ENCODE peak calls at places on chromosomes 2 and 18, in eight cellular contexts. V is esophagus squamous epithelium; J is MV-4-11; F is heart left ventricle; Y is HuH-7; D is germinal center; X is CD4-positive, alpha-beta T cell; N is mucosa of descending colon. I is an unnamed sample.

GRCh38 chr2:101883860-101884259 is 107.9 kb upstream of the IL1R2 start:
- DNase-seq in V (no peak), J (peak), F (no peak), Y (peak), D (peak), X (no peak), N (peak), I (peak)

GRCh38 chr2:172429351-172429968 is 2.1 kb downstream of the ITGA6 start:
- DNase-seq in V (no peak), J (no peak), F (no peak), Y (peak), D (no peak), X (no peak), N (peak), I (no peak)

GRCh38 chr2:211329421-211329820 is 773.0 kb downstream of the CPS1 start:
- DNase-seq in V (no peak), J (no peak), F (no peak), Y (no peak), D (no peak), X (no peak), N (no peak), I (no peak)

GRCh38 chr2:222290691-222291484 is 7.9 kb downstream of the PAX3 start:
- DNase-seq in V (no peak), J (no peak), F (no peak), Y (no peak), D (no peak), X (no peak), N (no peak), I (no peak)

GRCh38 chr18:1995041-1995612 is 576.2 kb downstream of the METTL4 start:
- DNase-seq in V (no peak), J (no peak), F (no peak), Y (no peak), D (no peak), X (no peak), N (no peak), I (no peak)

GRCh38 chr2:120528051-120528692 is 182.2 kb downstream of the INHBB start:
- DNase-seq in V (no peak), J (no peak), F (no peak), Y (no peak), D (no peak), X (no peak), N (no peak), I (no peak)

GRCh38 chr18:28650860-28651259 is 473.9 kb upstream of the CDH2 start:
- DNase-seq in V (no peak), J (no peak), F (no peak), Y (no peak), D (no peak), X (no peak), N (no peak), I (no peak)

GRCh38 chr2:216023055-216023648 is 9.8 kb upstream of the MREG start:
- DNase-seq in V (no peak), J (peak), F (no peak), Y (peak), D (peak), X (no peak), N (peak), I (peak)

GRCh38 chr18:58453913-58454317 is 175.0 kb downstream of the ALPK2 start:
- DNase-seq in V (no peak), J (no peak), F (no peak), Y (no peak), D (no peak), X (no peak), N (no peak), I (no peak)

GRCh38 chr2:23939054-23939436 is 1.2 kb upstream of the UBXN2A start:
- DNase-seq in V (no peak), J (no peak), F (no peak), Y (no peak), D (no peak), X (no peak), N (no peak), I (no peak)

GRCh38 chr2:85053802-85054201 is 79.4 kb upstream of the TCF7L1 start:
- DNase-seq in V (no peak), J (peak), F (no peak), Y (no peak), D (no peak), X (no peak), N (peak), I (no peak)

GRCh38 chr2:162007447-162008040 is 66.5 kb downstream of the DPP4 start:
- DNase-seq in V (no peak), J (no peak), F (no peak), Y (no peak), D (no peak), X (no peak), N (no peak), I (peak)

GRCh38 chr18:57352271-57352701 is at the start of gene ST8SIA3:
- DNase-seq in V (no peak), J (no peak), F (no peak), Y (no peak), D (no peak), X (no peak), N (no peak), I (no peak)

GRCh38 chr18:72995558-72995957 is 127.8 kb upstream of the NETO1 start:
- DNase-seq in V (no peak), J (no peak), F (no peak), Y (no peak), D (no peak), X (no peak), N (no peak), I (no peak)

GRCh38 chr2:46325178-46325928 is 28.1 kb downstream of the EPAS1 start:
- DNase-seq in V (no peak), J (no peak), F (no peak), Y (no peak), D (no peak), X (no peak), N (no peak), I (peak)

GRCh38 chr2:41026613-41027012 is 574.7 kb upstream of the SLC8A1 start:
- DNase-seq in V (no peak), J (no peak), F (no peak), Y (no peak), D (no peak), X (no peak), N (no peak), I (no peak)

GRCh38 chr2:95024306-95024880 is 1.1 kb upstream of the MAL start:
- DNase-seq in V (no peak), J (no peak), F (no peak), Y (no peak), D (no peak), X (no peak), N (no peak), I (no peak)

GRCh38 chr2:197929008-197929885 is 124.9 kb downstream of the PLCL1 start:
- DNase-seq in V (no peak), J (no peak), F (peak), Y (no peak), D (no peak), X (no peak), N (no peak), I (peak)

GRCh38 chr18:68449292-68449691 is 265.6 kb downstream of the TMX3 start:
- DNase-seq in V (no peak), J (no peak), F (no peak), Y (no peak), D (no peak), X (no peak), N (no peak), I (no peak)

GRCh38 chr2:26175716-26176615 is 3.1 kb downstream of the GAREM2 start:
- DNase-seq in V (no peak), J (no peak), F (no peak), Y (no peak), D (no peak), X (no peak), N (no peak), I (no peak)

GRCh38 chr2:112021781-112022231 is 33.3 kb upstream of the TMEM87B start:
- DNase-seq in V (no peak), J (no peak), F (no peak), Y (no peak), D (no peak), X (no peak), N (no peak), I (peak)

GRCh38 chr18:46462523-46462922 is 194.5 kb downstream of the LOXHD1 start:
- DNase-seq in V (no peak), J (no peak), F (no peak), Y (no peak), D (no peak), X (no peak), N (no peak), I (no peak)

GRCh38 chr2:199603748-199604291 is 146.1 kb upstream of the SATB2 start:
- DNase-seq in V (no peak), J (no peak), F (no peak), Y (no peak), D (no peak), X (no peak), N (no peak), I (no peak)

GRCh38 chr2:175282300-175282699 is 100.8 kb upstream of the ATP5MC3 start:
- DNase-seq in V (no peak), J (peak), F (no peak), Y (peak), D (peak), X (no peak), N (no peak), I (peak)

GRCh38 chr2:14401838-14402237 is 230.7 kb upstream of the LRATD1 start:
- DNase-seq in V (no peak), J (no peak), F (no peak), Y (no peak), D (no peak), X (no peak), N (no peak), I (no peak)

GRCh38 chr2:118179445-118179844 is 91.2 kb downstream of the INSIG2 start:
- DNase-seq in V (no peak), J (no peak), F (no peak), Y (no peak), D (no peak), X (no peak), N (no peak), I (no peak)

GRCh38 chr2:11872247-11872947 is 126.0 kb downstream of the LPIN1 start:
- DNase-seq in V (no peak), J (peak), F (no peak), Y (no peak), D (no peak), X (no peak), N (no peak), I (no peak)

GRCh38 chr2:156586621-156587020 is 150.4 kb downstream of the GPD2 start:
- DNase-seq in V (no peak), J (no peak), F (no peak), Y (no peak), D (no peak), X (no peak), N (no peak), I (no peak)

GRCh38 chr2:82837588-82838304 is 1621.3 kb downstream of the SUCLG1 start:
- DNase-seq in V (no peak), J (peak), F (no peak), Y (no peak), D (no peak), X (no peak), N (no peak), I (peak)

GRCh38 chr2:237458519-237458918 is 28.5 kb upstream of the MLPH start:
- DNase-seq in V (no peak), J (no peak), F (no peak), Y (no peak), D (no peak), X (no peak), N (no peak), I (no peak)

GRCh38 chr18:72847134-72847533 is 20.7 kb downstream of the NETO1 start:
- DNase-seq in V (no peak), J (no peak), F (no peak), Y (no peak), D (no peak), X (no peak), N (no peak), I (no peak)

GRCh38 chr2:20034821-20035220 is 16.6 kb downstream of the LAPTM4A start:
- DNase-seq in V (no peak), J (no peak), F (no peak), Y (no peak), D (no peak), X (no peak), N (no peak), I (no peak)

GRCh38 chr2:37355735-37356134 is 11.3 kb downstream of the QPCT start:
- DNase-seq in V (no peak), J (no peak), F (no peak), Y (no peak), D (no peak), X (no peak), N (no peak), I (no peak)

GRCh38 chr18:62524443-62525200 is 1.8 kb downstream of the ZCCHC2 start:
- DNase-seq in V (peak), J (no peak), F (peak), Y (no peak), D (peak), X (peak), N (peak), I (peak)

GRCh38 chr2:205198130-205198505 is 484.2 kb upstream of the NRP2 start:
- DNase-seq in V (no peak), J (no peak), F (peak), Y (no peak), D (no peak), X (no peak), N (no peak), I (peak)

GRCh38 chr2:207334631-207335371 is 169.1 kb upstream of the KLF7 start:
- DNase-seq in V (no peak), J (no peak), F (peak), Y (no peak), D (no peak), X (no peak), N (peak), I (no peak)

GRCh38 chr2:110874565-110875383 is 142.4 kb downstream of the ACOXL start:
- DNase-seq in V (no peak), J (peak), F (no peak), Y (no peak), D (no peak), X (no peak), N (no peak), I (no peak)

I was measured in OCI-M1.